ENCODE peak calls at places on chromosome 13, in nine cellular contexts. B, N, P, J, O, C, V, X and E are unnamed samples.
A peak's percentile ranks its signal among the peaks of the same experiment; 100 is the strongest.

GRCh38 chr13:113429608-113429985 is 23.7 kb downstream of the ADPRHL1 start:
- DNase-seq in B (no peak), N (no peak), P (no peak), J (no peak), O (no peak), C (no peak), V (no peak), X (no peak), E (no peak)

GRCh38 chr13:113171250-113172125 is 13.0 kb downstream of the PROZ start:
- DNase-seq in B (no peak), N (no peak), P (no peak), J (no peak), O (no peak), C (no peak), V (no peak), X (no peak), E (no peak)

GRCh38 chr13:58300974-58301681 is 669.6 kb downstream of the PCDH17 start:
- DNase-seq in B (no peak), N (no peak), P (no peak), J (no peak), O (no peak), C (no peak), V (no peak), X (no peak), E (no peak)

GRCh38 chr13:74562381-74562780 is 428.2 kb upstream of the KLF12 start:
- DNase-seq in B (no peak), N (no peak), P (no peak), J (no peak), O (no peak), C (no peak), V (no peak), X (no peak), E (no peak)

GRCh38 chr13:106246817-106247216 is 288.6 kb downstream of the EFNB2 start:
- DNase-seq in B (no peak), N (no peak), P (no peak), J (no peak), O (no peak), C (no peak), V (no peak), X (peak; percentile 30), E (no peak)

GRCh38 chr13:75489502-75490263 is 7.7 kb upstream of the TBC1D4 start:
- DNase-seq in B (no peak), N (no peak), P (no peak), J (peak; percentile 47), O (no peak), C (peak; percentile 42), V (no peak), X (no peak), E (no peak)

GRCh38 chr13:99960663-99961440 is 10.7 kb downstream of the ZIC5 start:
- DNase-seq in B (no peak), N (no peak), P (no peak), J (no peak), O (no peak), C (no peak), V (no peak), X (no peak), E (no peak)

GRCh38 chr13:49304763-49305695 is 57.3 kb downstream of the CDADC1 start:
- DNase-seq in B (no peak), N (no peak), P (no peak), J (no peak), O (no peak), C (no peak), V (no peak), X (no peak), E (no peak)

GRCh38 chr13:53201454-53202225 is 173.0 kb downstream of the OLFM4 start:
- DNase-seq in B (peak; percentile 14), N (no peak), P (no peak), J (no peak), O (peak; percentile 75), C (no peak), V (no peak), X (no peak), E (peak; percentile 25)

GRCh38 chr13:95335667-95336066 is 34.4 kb upstream of the ABCC4 start:
- DNase-seq in B (no peak), N (no peak), P (no peak), J (peak; percentile 7), O (no peak), C (no peak), V (no peak), X (no peak), E (no peak)

GRCh38 chr13:112443191-112444000 is 67.2 kb downstream of the SPACA7 start:
- DNase-seq in B (no peak), N (no peak), P (no peak), J (no peak), O (peak; percentile 66), C (peak; percentile 7), V (no peak), X (no peak), E (peak; percentile 57)

GRCh38 chr13:23470706-23471610 is 37.5 kb upstream of the SACS start:
- DNase-seq in B (no peak), N (no peak), P (no peak), J (no peak), O (no peak), C (no peak), V (no peak), X (no peak), E (no peak)

GRCh38 chr13:41944635-41945401 is 16.1 kb downstream of the VWA8 start:
- DNase-seq in B (no peak), N (no peak), P (no peak), J (no peak), O (no peak), C (no peak), V (no peak), X (no peak), E (no peak)

GRCh38 chr13:63540042-63540441 is 2124.4 kb upstream of the PCDH20 start:
- DNase-seq in B (no peak), N (no peak), P (no peak), J (no peak), O (no peak), C (no peak), V (no peak), X (no peak), E (no peak)

GRCh38 chr13:45082964-45083363 is 37.3 kb upstream of the GTF2F2 start:
- DNase-seq in B (no peak), N (no peak), P (no peak), J (no peak), O (no peak), C (no peak), V (no peak), X (no peak), E (no peak)

GRCh38 chr13:44660050-44660449 is 83.9 kb upstream of the TSC22D1 start:
- DNase-seq in B (no peak), N (no peak), P (no peak), J (no peak), O (no peak), C (no peak), V (no peak), X (no peak), E (no peak)

GRCh38 chr13:22596157-22596863 is 584.5 kb upstream of the SGCG start:
- DNase-seq in B (no peak), N (no peak), P (no peak), J (no peak), O (no peak), C (no peak), V (no peak), X (no peak), E (no peak)

GRCh38 chr13:31950121-31950810 is 81.3 kb upstream of the FRY start:
- DNase-seq in B (no peak), N (no peak), P (no peak), J (no peak), O (no peak), C (no peak), V (no peak), X (no peak), E (no peak)

GRCh38 chr13:29496241-29496712 is 99.2 kb downstream of the SLC7A1 start:
- DNase-seq in B (peak; percentile 53), N (no peak), P (no peak), J (peak; percentile 67), O (no peak), C (no peak), V (no peak), X (no peak), E (no peak)

GRCh38 chr13:27523345-27524073 is 73.1 kb upstream of the MTIF3 start:
- DNase-seq in B (no peak), N (no peak), P (no peak), J (no peak), O (no peak), C (no peak), V (no peak), X (no peak), E (no peak)

GRCh38 chr13:72565893-72566292 is 161.5 kb downstream of the MZT1 start:
- DNase-seq in B (no peak), N (no peak), P (no peak), J (peak; percentile 36), O (no peak), C (peak; percentile 27), V (peak; percentile 22), X (no peak), E (peak; percentile 43)

GRCh38 chr13:72507394-72508199 is 219.8 kb downstream of the MZT1 start:
- DNase-seq in B (no peak), N (no peak), P (no peak), J (peak; percentile 54), O (no peak), C (peak; percentile 19), V (no peak), X (no peak), E (no peak)

GRCh38 chr13:81017525-81018152 is 676.7 kb upstream of the SPRY2 start:
- DNase-seq in B (no peak), N (no peak), P (no peak), J (peak; percentile 57), O (no peak), C (peak; percentile 36), V (peak; percentile 18), X (peak; percentile 65), E (peak; percentile 21)